ENCODE peak calls at places on chromosome 22, in six cellular contexts. S, K, C, X, D and I are unnamed samples.

GRCh38 chr22:28783786-28784671 is 11.5 kb downstream of the CCDC117 start:
- DNase-seq in S (no peak), K (no peak), C (no peak), X (no peak), D (no peak), I (no peak)

GRCh38 chr22:44889233-44889878 is 120.4 kb downstream of the PHF21B start:
- DNase-seq in S (no peak), K (no peak), C (no peak), X (peak; percentile 69), D (no peak), I (no peak)

GRCh38 chr22:35053060-35053835 is 12.7 kb upstream of the ISX start:
- DNase-seq in S (no peak), K (no peak), C (no peak), X (no peak), D (no peak), I (no peak)

GRCh38 chr22:23163665-23164064 is 16.6 kb upstream of the BCR start:
- DNase-seq in S (no peak), K (no peak), C (no peak), X (no peak), D (no peak), I (no peak)

GRCh38 chr22:37377927-37378326 is 49.4 kb downstream of the ELFN2 start:
- DNase-seq in S (peak; percentile 62), K (no peak), C (no peak), X (no peak), D (no peak), I (no peak)

GRCh38 chr22:44574057-44574456 is 76.0 kb upstream of the RTL6 start:
- DNase-seq in S (no peak), K (no peak), C (no peak), X (no peak), D (no peak), I (no peak)

GRCh38 chr22:20933910-20934309 is 16.7 kb downstream of the CRKL start:
- DNase-seq in S (no peak), K (no peak), C (no peak), X (no peak), D (no peak), I (no peak)

GRCh38 chr22:19855504-19856409 is 1.1 kb upstream of the GNB1L start:
- DNase-seq in S (peak; percentile 57), K (peak; percentile 48), C (peak; percentile 72), X (peak; percentile 53), D (peak; percentile 43), I (peak; percentile 63)

GRCh38 chr22:30435674-30436126 is 10.1 kb downstream of the MTFP1 start:
- DNase-seq in S (no peak), K (peak; percentile 82), C (peak; percentile 66), X (no peak), D (peak; percentile 86), I (peak; percentile 91)

GRCh38 chr22:22037740-22038139 is 55.2 kb upstream of the TOP3B start:
- DNase-seq in S (no peak), K (no peak), C (no peak), X (no peak), D (no peak), I (no peak)

GRCh38 chr22:17157714-17158113 is 1.4 kb downstream of the HDHD5 start:
- DNase-seq in S (no peak), K (no peak), C (no peak), X (no peak), D (no peak), I (no peak)

GRCh38 chr22:38298312-38299000 is 18.8 kb downstream of the CSNK1E start:
- DNase-seq in S (no peak), K (peak; percentile 31), C (no peak), X (peak; percentile 96), D (peak; percentile 51), I (peak; percentile 46)

GRCh38 chr22:23053912-23054530 is 16.3 kb upstream of the GNAZ start:
- DNase-seq in S (no peak), K (no peak), C (no peak), X (no peak), D (no peak), I (no peak)

GRCh38 chr22:47032091-47032943 is 269.9 kb downstream of the TBC1D22A start:
- DNase-seq in S (no peak), K (no peak), C (no peak), X (no peak), D (no peak), I (no peak)

GRCh38 chr22:29702931-29703594 is 16.7 kb upstream of the CABP7 start:
- DNase-seq in S (no peak), K (no peak), C (no peak), X (no peak), D (no peak), I (no peak)

GRCh38 chr22:32123657-32124056 is 35.4 kb downstream of the C22orf42 start:
- DNase-seq in S (no peak), K (no peak), C (no peak), X (peak; percentile 82), D (no peak), I (no peak)